ENCODE peak calls at places on chromosomes 5 and 9, in eight cellular contexts. K is heart left ventricle, S is osteocyte, V is HFF-Myc, N is tibial nerve, Y is colonic mucosa, P is spleen, Z is heart right ventricle. L is an unnamed sample.

GRCh38 chr9:137407590-137408300 is 15.2 kb downstream of the EXD3 start:
- DNase-seq in V (no peak), Z (peak), P (no peak), K (peak), Y (no peak), S (no peak), N (peak), L (no peak)

GRCh38 chr5:345404-346195 is 24.1 kb downstream of the AHRR start:
- DNase-seq in P (no peak), N (no peak), K (no peak), Z (no peak), Y (no peak), V (no peak), S (peak), L (no peak)

GRCh38 chr5:111758284-111758628 is 1.3 kb upstream of the NREP start:
- DNase-seq in N (no peak), Z (no peak), P (no peak), V (no peak), Y (no peak), K (no peak), S (no peak), L (no peak)

GRCh38 chr5:81850494-81850893 is 99.6 kb upstream of the SSBP2 start:
- DNase-seq in N (no peak), Y (no peak), K (peak), S (no peak), P (no peak), V (no peak), Z (no peak), L (no peak)

GRCh38 chr5:172007795-172008465 is 1.5 kb upstream of the FBXW11 start:
- DNase-seq in N (no peak), K (no peak), Z (no peak), V (no peak), S (no peak), P (peak), Y (no peak), L (no peak)

GRCh38 chr9:7011395-7012067 is 253.8 kb downstream of the KDM4C start:
- DNase-seq in S (no peak), N (no peak), Y (no peak), P (no peak), V (no peak), K (no peak), Z (no peak), L (no peak)

GRCh38 chr5:61675015-61675692 is 343.1 kb downstream of the ZSWIM6 start:
- DNase-seq in K (no peak), V (no peak), N (no peak), P (no peak), Y (peak), Z (no peak), S (no peak), L (no peak)

GRCh38 chr5:154501566-154501965 is 23.5 kb upstream of the HAND1 start:
- DNase-seq in N (no peak), K (no peak), Y (no peak), S (no peak), P (peak), V (no peak), Z (no peak), L (no peak)

GRCh38 chr9:91240596-91240995 is 121.1 kb downstream of the AUH start:
- DNase-seq in Y (no peak), N (no peak), S (no peak), V (no peak), P (no peak), K (no peak), Z (no peak), L (no peak)

GRCh38 chr9:38352716-38353334 is 39.7 kb upstream of the ALDH1B1 start:
- DNase-seq in K (no peak), P (no peak), Z (no peak), S (no peak), Y (no peak), N (no peak), V (no peak), L (no peak)

GRCh38 chr9:18820566-18821095 is 212.4 kb downstream of the SAXO1 start:
- DNase-seq in Y (no peak), N (no peak), P (no peak), V (no peak), K (no peak), S (no peak), Z (no peak), L (no peak)

GRCh38 chr5:78221964-78222451 is 72.5 kb downstream of the AP3B1 start:
- DNase-seq in V (no peak), S (no peak), Z (no peak), K (no peak), N (no peak), Y (no peak), P (peak), L (no peak)
- TF ChIP-seq CTCF in V (no peak), S (no peak), Z (no peak), K (peak), N (no peak), Y (no peak), P (no peak), L (no peak)

GRCh38 chr5:74560245-74560644 is 80.3 kb downstream of the ENC1 start:
- DNase-seq in Z (no peak), N (no peak), K (no peak), Y (no peak), S (no peak), P (no peak), V (no peak), L (no peak)
- TF ChIP-seq CTCF in Z (no peak), N (no peak), K (no peak), Y (no peak), S (no peak), P (no peak), V (no peak), L (no peak)

DNA sequence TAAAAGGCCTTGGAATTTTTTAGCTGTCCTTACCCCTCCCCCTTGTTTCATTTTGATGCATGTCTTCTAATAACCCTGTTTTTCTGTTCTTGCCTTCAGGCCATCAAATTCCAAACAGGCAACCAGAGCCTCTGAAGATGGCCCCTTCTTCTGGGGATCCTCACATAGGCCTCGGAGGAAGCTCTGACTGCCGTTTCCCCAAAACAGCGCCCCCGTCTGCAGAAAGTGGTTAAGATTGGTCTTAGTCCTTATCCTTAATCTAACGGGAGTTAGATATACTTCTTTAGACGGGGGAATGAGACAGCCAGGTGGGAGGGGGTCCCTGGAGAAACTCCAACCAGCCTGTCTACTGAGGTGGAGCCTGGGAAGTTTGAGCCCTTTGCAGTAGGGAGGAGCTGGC is 226.3 kb upstream of the ZNF608 start:
- DNase-seq in N (no peak), V (no peak), Y (no peak), K (no peak), S (no peak), P (no peak), Z (no peak), L (no peak)
- TF ChIP-seq CTCF in N (no peak), V (no peak), Y (no peak), K (no peak), S (peak), P (no peak), Z (no peak), L (no peak)

GRCh38 chr9:113998529-113999255 is 79.4 kb downstream of the AMBP start:
- DNase-seq in S (peak), Z (no peak), P (no peak), K (peak), Y (peak), N (no peak), V (no peak), L (peak)
- TF ChIP-seq CTCF in S (peak), Z (peak), P (no peak), K (peak), Y (no peak), N (no peak), V (peak), L (no peak)

DNA sequence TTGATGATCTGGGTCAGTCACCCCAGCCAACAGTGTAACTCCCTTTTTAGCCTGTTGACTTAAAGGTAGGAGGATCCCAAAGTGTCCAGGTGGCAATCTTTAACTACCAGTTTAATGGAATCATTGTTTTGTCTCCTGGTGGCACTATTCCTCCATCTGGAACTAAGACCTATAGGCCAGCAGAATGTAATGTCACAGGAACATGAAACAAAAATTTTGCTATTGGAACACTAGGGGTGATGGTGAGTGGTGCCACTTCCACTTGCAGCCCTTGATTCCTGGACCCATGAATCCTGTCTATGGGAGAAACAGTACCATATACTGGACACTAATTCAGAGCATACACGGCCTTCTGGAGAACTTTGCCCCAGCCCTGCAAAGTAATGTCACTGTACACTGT is 219.5 kb upstream of the RASA1 start:
- DNase-seq in Y (no peak), V (peak), P (no peak), S (no peak), N (no peak), K (no peak), Z (no peak), L (no peak)
- TF ChIP-seq CTCF in Y (no peak), V (no peak), P (no peak), S (no peak), N (no peak), K (no peak), Z (no peak), L (no peak)

DNA sequence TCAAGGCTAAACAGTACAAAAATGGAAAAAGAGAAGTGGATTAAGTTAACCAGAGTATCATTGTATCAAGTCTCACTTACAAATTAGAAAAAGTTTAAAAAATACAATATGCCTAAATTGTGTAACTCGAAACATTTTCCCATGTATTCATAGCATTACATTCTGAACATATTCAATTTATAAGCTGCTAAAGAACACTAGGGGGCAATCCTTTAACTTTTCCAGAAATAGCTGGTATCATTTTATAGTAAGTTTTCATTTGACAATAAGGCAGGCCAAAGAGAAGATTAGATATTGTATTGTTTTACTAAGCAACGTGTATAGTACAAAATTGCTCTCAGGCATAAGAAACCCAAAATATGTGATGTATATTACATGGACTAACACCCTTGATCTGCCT is 234.6 kb downstream of the ADGRV1 start:
- DNase-seq in V (no peak), Y (no peak), K (no peak), N (no peak), S (no peak), Z (no peak), P (no peak), L (no peak)
- TF ChIP-seq CTCF in V (no peak), Y (no peak), K (no peak), N (no peak), S (peak), Z (no peak), P (no peak), L (no peak)

GRCh38 chr5:151758141-151758429 is 346 bp downstream of the ATOX1 start:
- DNase-seq in V (no peak), N (no peak), Z (no peak), S (no peak), P (peak), K (peak), Y (peak), L (no peak)
- TF ChIP-seq CTCF in V (no peak), N (no peak), Z (no peak), S (no peak), P (no peak), K (no peak), Y (no peak), L (no peak)

DNA sequence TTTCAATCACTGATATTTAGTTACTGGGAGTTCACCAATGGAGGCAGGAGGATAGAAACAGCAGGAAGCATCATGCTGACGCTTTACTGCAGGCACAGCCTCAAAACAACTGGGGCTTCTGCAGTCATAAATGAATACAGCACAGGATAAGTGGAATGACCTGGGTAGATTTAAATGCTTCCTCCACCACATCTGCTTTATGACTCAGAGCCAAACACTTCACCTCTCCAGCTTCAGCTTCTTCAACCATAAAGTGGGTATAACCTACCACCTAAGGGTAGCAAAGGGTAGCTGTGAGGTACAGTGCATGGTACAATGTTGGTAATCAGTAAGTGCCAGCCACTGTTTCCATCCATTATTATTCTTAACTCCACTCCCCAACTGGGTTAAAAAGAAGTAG is 28.4 kb downstream of the RASEF start:
- DNase-seq in Z (no peak), N (no peak), V (peak), Y (no peak), S (no peak), K (no peak), P (no peak), L (no peak)
- TF ChIP-seq CTCF in Z (no peak), N (no peak), V (no peak), Y (no peak), S (no peak), K (no peak), P (no peak), L (no peak)

GRCh38 chr9:129506892-129507291 is 114.0 kb downstream of the C9orf50 start:
- DNase-seq in P (peak), Y (no peak), V (no peak), K (no peak), S (no peak), Z (no peak), N (no peak), L (no peak)
- TF ChIP-seq CTCF in P (no peak), Y (no peak), V (no peak), K (no peak), S (no peak), Z (no peak), N (no peak), L (no peak)

DNA sequence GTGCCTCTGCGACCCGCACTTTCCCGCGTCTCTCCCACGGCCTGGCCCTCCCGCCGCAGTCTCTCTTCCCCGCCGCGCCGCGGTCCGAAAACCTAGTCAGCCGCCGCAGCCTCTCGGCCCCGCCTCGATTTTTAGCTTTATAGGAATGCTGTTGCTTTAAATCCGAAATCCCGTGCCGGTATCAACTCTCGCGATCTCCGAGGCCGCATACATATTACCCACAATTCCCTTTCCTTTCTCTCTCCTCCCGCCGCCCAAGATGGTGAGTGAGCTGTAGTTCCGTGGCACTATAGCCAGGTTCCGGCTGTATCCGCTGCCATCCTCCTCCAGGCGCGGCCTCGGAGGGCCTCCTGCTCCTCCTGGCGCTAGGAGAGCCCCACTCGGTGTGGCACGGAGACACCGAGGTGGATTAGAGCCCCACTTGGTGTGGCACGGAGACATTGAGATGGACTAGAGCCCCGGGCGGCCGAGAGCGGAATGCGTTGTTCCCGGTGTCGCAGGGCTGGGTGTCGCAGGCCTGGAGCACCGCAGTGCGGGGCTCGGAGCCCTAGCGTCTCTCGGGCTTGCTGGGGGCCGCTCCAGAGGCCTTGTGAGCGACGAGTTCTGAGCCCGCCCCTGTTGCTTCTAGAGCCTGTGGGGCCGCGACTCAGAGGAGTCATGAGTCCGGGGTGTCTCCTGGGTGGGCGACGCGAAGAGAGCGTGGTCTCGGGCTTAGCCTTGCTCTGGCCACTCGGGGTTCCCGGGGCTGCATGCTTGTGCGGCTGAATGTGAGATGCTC is at the start of the genes MED22 and RPL7A:
- DNase-seq in Y (peak), K (peak), P (peak), S (peak), V (peak), N (peak), Z (peak), L (peak)
- TF ChIP-seq CTCF in Y (no peak), K (no peak), P (no peak), S (no peak), V (no peak), N (peak), Z (peak), L (no peak)